ENCODE peak calls at places on chromosome 4, in four cellular contexts. I is uterus, F is prostate gland, S is mammary epithelial cell. Y is an unnamed sample.

GRCh38 chr4:178894126-178894525 is 1451.9 kb upstream of the AGA start:
- DNase-seq in I (no peak), F (no peak), S (no peak), Y (no peak)

GRCh38 chr4:135538698-135539097 is 1337.1 kb upstream of the PABPC4L start:
- DNase-seq in I (no peak), F (no peak), S (no peak), Y (no peak)

GRCh38 chr4:16250665-16251365 is 24.5 kb upstream of the TAPT1 start:
- DNase-seq in I (no peak), F (no peak), S (no peak), Y (no peak)

GRCh38 chr4:121094297-121094966 is 22.1 kb upstream of the NDNF start:
- DNase-seq in I (no peak), F (no peak), S (no peak), Y (no peak)

GRCh38 chr4:17066241-17066640 is 167.8 kb upstream of the LDB2 start:
- DNase-seq in I (no peak), F (no peak), S (no peak), Y (peak)

GRCh38 chr4:190020790-190021717 is 6.0 kb downstream of the FRG2 start:
- DNase-seq in I (no peak), F (peak), S (peak), Y (peak)

GRCh38 chr4:61445374-61446063 is 245.4 kb downstream of the ADGRL3 start:
- DNase-seq in I (no peak), F (no peak), S (no peak), Y (no peak)

GRCh38 chr4:184250795-184251679 is 33.4 kb upstream of the ENPP6 start:
- DNase-seq in I (no peak), F (no peak), S (peak), Y (peak)

GRCh38 chr4:138911903-138912713 is 103.5 kb upstream of the NOCT start:
- DNase-seq in I (peak), F (peak), S (peak), Y (no peak)

GRCh38 chr4:13483142-13484044 is 747 bp downstream of the RAB28 start:
- DNase-seq in I (peak), F (peak), S (peak), Y (peak)

GRCh38 chr4:146890301-146890700 is 55.4 kb downstream of the TTC29 start:
- DNase-seq in I (no peak), F (no peak), S (no peak), Y (no peak)

GRCh38 chr4:88660446-88661294 is 37.0 kb downstream of the NAP1L5 start:
- DNase-seq in I (no peak), F (no peak), S (peak), Y (peak)

GRCh38 chr4:721261-722171 is 15.9 kb downstream of the PCGF3 start:
- DNase-seq in I (peak), F (no peak), S (peak), Y (peak)

GRCh38 chr4:101871962-101872676 is 81.6 kb downstream of the BANK1 start:
- DNase-seq in I (no peak), F (no peak), S (no peak), Y (no peak)

DNA sequence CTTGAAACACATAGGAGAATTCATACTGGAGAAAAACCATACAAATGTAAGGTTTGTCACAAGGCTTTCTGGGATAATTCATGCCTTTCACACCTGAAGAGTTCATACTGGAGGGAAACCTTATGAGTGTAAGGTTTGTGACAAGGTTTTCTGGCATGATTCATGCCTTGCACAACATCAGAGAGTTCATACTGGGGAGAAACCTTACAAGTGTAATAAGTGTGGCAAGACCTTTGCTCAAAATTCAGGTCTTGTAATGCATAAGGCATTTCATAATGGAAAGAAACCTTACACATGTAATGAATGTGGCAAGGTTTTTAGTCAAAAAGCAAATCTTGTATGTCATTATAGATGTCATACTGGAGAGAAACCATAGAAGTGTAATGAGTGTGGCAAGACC is 58.8 kb upstream of the ENPEP start:
- DNase-seq in I (no peak), F (no peak), S (peak), Y (peak)
- H3K4me3 ChIP-seq in I (no peak), F (no peak), S (no peak), Y (no peak)

DNA sequence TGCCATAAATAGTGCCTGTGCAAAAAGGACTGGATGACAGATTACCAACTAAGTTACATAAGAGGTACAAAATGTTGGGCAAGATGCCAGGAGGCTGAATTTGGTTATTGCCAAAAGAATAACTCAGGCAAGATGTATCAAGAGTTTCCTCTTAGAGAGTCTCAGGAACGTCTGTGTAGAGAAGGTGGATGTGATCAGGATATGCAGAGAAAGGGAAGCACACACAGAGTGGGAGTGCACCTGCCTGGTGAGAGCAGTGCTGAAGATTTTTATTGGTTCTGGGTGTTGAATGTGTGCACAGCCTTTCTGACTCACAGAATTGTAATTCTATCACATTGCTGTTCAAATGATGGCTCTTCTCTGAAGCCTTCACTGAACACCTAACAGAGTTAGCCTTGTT is 156.8 kb upstream of the HS3ST1 start:
- DNase-seq in I (peak), F (no peak), S (peak), Y (peak)
- TF ChIP-seq CTCF in I (no peak), F (no peak), S (no peak), Y (no peak)

GRCh38 chr4:7821245-7822165 is 118.2 kb downstream of the AFAP1 start:
- DNase-seq in I (no peak), F (no peak), S (no peak), Y (no peak)
- H3K4me3 ChIP-seq in I (no peak), F (no peak), S (no peak), Y (no peak)

DNA sequence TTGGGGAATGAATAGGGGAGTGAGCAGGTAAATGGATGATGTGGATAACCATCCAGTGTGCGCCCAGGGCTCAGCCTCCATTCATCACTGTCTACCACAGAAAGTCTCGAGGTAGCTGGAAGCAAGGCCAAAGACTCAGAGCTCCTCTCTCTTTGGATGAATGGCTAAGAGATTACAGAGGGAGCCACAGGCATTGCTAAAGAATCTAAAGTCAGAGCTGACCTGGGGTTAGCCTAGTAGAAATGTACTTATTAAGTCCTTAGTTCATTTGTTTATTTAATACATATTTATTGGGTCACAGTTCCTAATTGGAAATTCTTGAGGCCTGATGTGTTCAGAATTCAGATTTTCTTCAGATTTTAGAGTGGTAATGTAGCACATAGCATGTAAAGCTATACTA is 88.7 kb upstream of the HPF1 start:
- DNase-seq in I (no peak), F (no peak), S (no peak), Y (no peak)
- TF ChIP-seq CTCF in I (no peak), F (no peak), S (no peak), Y (no peak)

DNA sequence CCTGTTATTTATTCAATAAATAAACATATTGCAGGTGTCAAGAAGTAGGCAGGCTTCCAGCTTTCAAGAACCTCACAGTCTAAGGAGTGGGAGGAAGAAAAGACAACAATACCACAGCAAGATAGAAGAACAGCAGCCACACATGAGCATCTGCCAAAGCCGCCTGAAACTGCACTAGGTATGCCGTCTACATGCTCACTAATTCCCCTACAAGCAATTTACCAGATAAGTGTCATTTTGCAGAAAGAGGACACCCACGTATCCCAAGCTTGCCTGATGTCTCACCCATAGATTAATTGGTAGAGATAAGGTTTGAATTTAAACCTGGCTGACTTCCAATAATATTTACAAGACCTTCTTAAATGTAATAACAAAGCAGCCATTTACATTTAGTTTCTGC is 439.4 kb upstream of the CPEB2 start:
- DNase-seq in I (no peak), F (no peak), S (no peak), Y (no peak)
- H3K4me3 ChIP-seq in I (no peak), F (no peak), S (no peak), Y (no peak)

GRCh38 chr4:140150886-140151699 is 2.9 kb downstream of the MAML3 start:
- DNase-seq in I (peak), F (peak), S (peak), Y (peak)

GRCh38 chr4:140153419-140153743 is 603 bp downstream of the MAML3 start:
- DNase-seq in I (no peak), F (no peak), S (no peak), Y (no peak)

GRCh38 chr4:140152760-140153418 is 1.1 kb downstream of the MAML3 start:
- DNase-seq in I (peak), F (peak), S (peak), Y (peak)

GRCh38 chr4:140151700-140152014 is 2.3 kb downstream of the MAML3 start:
- DNase-seq in I (peak), F (peak), S (peak), Y (peak)

GRCh38 chr4:140152015-140152703 is 1.8 kb downstream of the MAML3 start:
- DNase-seq in I (peak), F (peak), S (no peak), Y (peak)
- TF ChIP-seq CTCF in I (peak), F (peak), S (no peak), Y (no peak)

GRCh38 chr4:67658302-67658701 is 42.7 kb downstream of the UBA6 start:
- DNase-seq in I (no peak), F (no peak), S (peak), Y (peak)

GRCh38 chr4:67659065-67659464 is 41.9 kb downstream of the UBA6 start:
- DNase-seq in I (no peak), F (no peak), S (no peak), Y (no peak)

DNA sequence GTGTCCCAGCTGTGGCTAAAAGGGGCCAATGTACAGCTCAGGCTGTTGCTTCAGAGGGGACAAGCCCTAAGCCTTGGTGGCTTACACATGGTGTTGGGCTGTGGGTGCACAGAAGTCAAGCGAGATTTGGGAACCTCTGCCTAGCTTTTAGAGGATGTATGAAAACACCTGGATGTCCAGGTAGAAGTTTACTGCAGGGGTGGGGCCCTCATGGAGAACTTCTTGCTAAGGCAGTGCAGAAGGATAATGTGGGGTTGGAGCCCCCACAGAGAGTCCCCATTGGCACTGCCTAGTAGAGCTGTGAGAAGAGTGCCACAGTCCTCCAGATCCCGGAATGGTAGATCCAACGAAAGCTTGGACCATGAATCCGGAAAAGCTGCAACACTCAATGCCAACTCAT is 40.5 kb downstream of the UBA6 start:
- DNase-seq in I (no peak), F (no peak), S (no peak), Y (no peak)
- H3K4me3 ChIP-seq in I (no peak), F (no peak), S (no peak), Y (no peak)